ENCODE peak calls at places on chromosome 15, in five cellular contexts. One of them, this sample, is unnamed.
A peak's percentile ranks its signal among the peaks of the same experiment; 100 is the strongest.

GRCh38 chr15:71447328-71448250 is 332.3 kb downstream of the THSD4 start:
- DNase-seq in epithelial cell of esophagus: peak; percentile 97
- DNase-seq in T-helper 1 cell: no peak
- DNase-seq in stomach: peak; percentile 34
- DNase-seq in omental fat pad: no peak
- DNase-seq in this sample: no peak

GRCh38 chr15:51842265-51842664 is 12.8 kb downstream of the TMOD3 start:
- DNase-seq in stomach: no peak
- DNase-seq in omental fat pad: no peak
- DNase-seq in T-helper 1 cell: no peak
- DNase-seq in epithelial cell of esophagus: no peak
- DNase-seq in this sample: no peak

GRCh38 chr15:42593143-42593542 is 17.7 kb downstream of the STARD9 start:
- DNase-seq in T-helper 1 cell: no peak
- DNase-seq in omental fat pad: no peak
- DNase-seq in epithelial cell of esophagus: no peak
- DNase-seq in stomach: no peak
- DNase-seq in this sample: no peak

GRCh38 chr15:65646486-65646885 is 24.7 kb downstream of the SLC24A1 start:
- DNase-seq in T-helper 1 cell: no peak
- DNase-seq in omental fat pad: no peak
- DNase-seq in stomach: no peak
- DNase-seq in epithelial cell of esophagus: peak; percentile 38
- DNase-seq in this sample: no peak

GRCh38 chr15:85706779-85707518 is 87.8 kb downstream of the KLHL25 start:
- DNase-seq in T-helper 1 cell: peak; percentile 40
- DNase-seq in stomach: no peak
- DNase-seq in omental fat pad: no peak
- DNase-seq in epithelial cell of esophagus: no peak
- DNase-seq in this sample: no peak

GRCh38 chr15:70152070-70152480 is 54.4 kb upstream of the TLE3 start:
- DNase-seq in omental fat pad: peak; percentile 19
- DNase-seq in stomach: peak; percentile 75
- DNase-seq in epithelial cell of esophagus: peak; percentile 26
- DNase-seq in T-helper 1 cell: no peak
- DNase-seq in this sample: no peak

GRCh38 chr15:52790941-52791751 is 1.0 kb upstream of the ONECUT1 start:
- DNase-seq in stomach: no peak
- DNase-seq in epithelial cell of esophagus: no peak
- DNase-seq in T-helper 1 cell: no peak
- DNase-seq in omental fat pad: no peak
- DNase-seq in this sample: no peak

GRCh38 chr15:99426431-99427105 is 139.2 kb upstream of the MEF2A start:
- DNase-seq in stomach: no peak
- DNase-seq in epithelial cell of esophagus: no peak
- DNase-seq in omental fat pad: no peak
- DNase-seq in T-helper 1 cell: no peak
- DNase-seq in this sample: no peak

GRCh38 chr15:82393671-82394070 is 35.9 kb upstream of the GOLGA6L9 start:
- DNase-seq in stomach: no peak
- DNase-seq in epithelial cell of esophagus: no peak
- DNase-seq in omental fat pad: no peak
- DNase-seq in T-helper 1 cell: no peak
- DNase-seq in this sample: no peak

GRCh38 chr15:52112203-52112750 is 298 bp downstream of the BCL2L10 start:
- DNase-seq in omental fat pad: no peak
- DNase-seq in stomach: peak; percentile 52
- DNase-seq in T-helper 1 cell: peak; percentile 31
- DNase-seq in epithelial cell of esophagus: no peak
- DNase-seq in this sample: no peak

GRCh38 chr15:89358755-89359439 is 24.3 kb upstream of the POLG start:
- DNase-seq in T-helper 1 cell: peak; percentile 72
- DNase-seq in omental fat pad: peak; percentile 53
- DNase-seq in stomach: peak; percentile 81
- DNase-seq in epithelial cell of esophagus: peak; percentile 70
- DNase-seq in this sample: no peak

GRCh38 chr15:73317651-73318462 is 50.9 kb downstream of the HCN4 start:
- DNase-seq in epithelial cell of esophagus: no peak
- DNase-seq in T-helper 1 cell: no peak
- DNase-seq in omental fat pad: no peak
- DNase-seq in stomach: no peak
- DNase-seq in this sample: no peak

GRCh38 chr15:79089331-79089889 is 1.2 kb downstream of the RASGRF1 start:
- DNase-seq in epithelial cell of esophagus: no peak
- DNase-seq in T-helper 1 cell: no peak
- DNase-seq in omental fat pad: no peak
- DNase-seq in stomach: no peak
- DNase-seq in this sample: no peak

GRCh38 chr15:43800286-43801136 is at the start of gene HYPK:
- DNase-seq in stomach: peak; percentile 95
- DNase-seq in omental fat pad: peak; percentile 77
- DNase-seq in epithelial cell of esophagus: peak; percentile 91
- DNase-seq in T-helper 1 cell: peak; percentile 90
- DNase-seq in this sample: peak; percentile 85

GRCh38 chr15:98904466-98905048 is 103.0 kb downstream of the PGPEP1L start:
- DNase-seq in T-helper 1 cell: no peak
- DNase-seq in omental fat pad: no peak
- DNase-seq in epithelial cell of esophagus: peak; percentile 69
- DNase-seq in stomach: no peak
- DNase-seq in this sample: no peak

GRCh38 chr15:40871749-40872617 is 2.1 kb downstream of the RHOV start:
- DNase-seq in stomach: peak; percentile 85
- DNase-seq in epithelial cell of esophagus: peak; percentile 97
- DNase-seq in omental fat pad: no peak
- DNase-seq in T-helper 1 cell: no peak
- DNase-seq in this sample: no peak

GRCh38 chr15:27028836-27029482 is 58.0 kb downstream of the GABRG3 start:
- DNase-seq in T-helper 1 cell: no peak
- DNase-seq in omental fat pad: no peak
- DNase-seq in stomach: no peak
- DNase-seq in epithelial cell of esophagus: no peak
- DNase-seq in this sample: no peak

GRCh38 chr15:42035362-42035761 is 14.5 kb upstream of the PLA2G4E start:
- DNase-seq in epithelial cell of esophagus: peak; percentile 99
- DNase-seq in stomach: no peak
- DNase-seq in T-helper 1 cell: no peak
- DNase-seq in omental fat pad: no peak
- DNase-seq in this sample: no peak

GRCh38 chr15:35958021-35958420 is 412.1 kb upstream of the DPH6 start:
- DNase-seq in stomach: no peak
- DNase-seq in T-helper 1 cell: no peak
- DNase-seq in omental fat pad: no peak
- DNase-seq in epithelial cell of esophagus: peak; percentile 47
- DNase-seq in this sample: no peak

GRCh38 chr15:48940508-48940907 is 23.2 kb downstream of the SHC4 start:
- DNase-seq in T-helper 1 cell: no peak
- DNase-seq in stomach: no peak
- DNase-seq in epithelial cell of esophagus: peak; percentile 90
- DNase-seq in omental fat pad: no peak
- DNase-seq in this sample: no peak

GRCh38 chr15:72285927-72286516 is 13.7 kb upstream of the PARP6 start:
- DNase-seq in T-helper 1 cell: peak; percentile 40
- DNase-seq in epithelial cell of esophagus: peak; percentile 48
- DNase-seq in omental fat pad: no peak
- DNase-seq in stomach: peak; percentile 72
- DNase-seq in this sample: no peak

GRCh38 chr15:80791004-80791403 is 11.8 kb downstream of the CEMIP start:
- DNase-seq in epithelial cell of esophagus: peak; percentile 68
- DNase-seq in stomach: no peak
- DNase-seq in T-helper 1 cell: no peak
- DNase-seq in omental fat pad: no peak
- DNase-seq in this sample: no peak

GRCh38 chr15:25693321-25694237 is 169.5 kb downstream of the ATP10A start:
- DNase-seq in stomach: no peak
- DNase-seq in T-helper 1 cell: no peak
- DNase-seq in epithelial cell of esophagus: no peak
- DNase-seq in omental fat pad: no peak
- DNase-seq in this sample: no peak